ENCODE peak calls at places on chromosomes 5 and 9, in seven cellular contexts. S is WTC11; I is amygdala; N is amniotic stem cell; R is ELR; B is stimulated activated CD8-positive, alpha-beta memory T cell treated with anti-CD3 and anti-CD28 coated beads, Interleukin-12 subunit alpha, Interleukin-12 subunit beta, amount 100 ng/mL, for 1 hour; Y is activated gamma-delta T cell treated with anti-CD3 and anti-CD28 coated beads, Interleukin-2, amount 50 U/mL, for 16 hours. A is an unnamed sample.

GRCh38 chr9:134778841-134779411 is 101.7 kb upstream of the FCN2 start:
- DNase-seq in B (no peak), R (peak), N (no peak), Y (no peak), S (peak), I (peak), A (peak)

GRCh38 chr5:176697267-176697928 is 50.1 kb downstream of the TSPAN17 start:
- DNase-seq in B (no peak), I (no peak), Y (no peak), N (no peak), R (no peak), S (no peak), A (no peak)

GRCh38 chr5:18789216-18789615 is 1155.0 kb downstream of the TAF11L14 start:
- DNase-seq in Y (no peak), I (no peak), R (no peak), N (no peak), B (no peak), S (no peak), A (no peak)

GRCh38 chr5:133383580-133383939 is 228.8 kb downstream of the FSTL4 start:
- DNase-seq in I (no peak), N (no peak), S (no peak), Y (no peak), R (no peak), B (no peak), A (no peak)

GRCh38 chr5:168427224-168427623 is 59.0 kb upstream of the RARS1 start:
- DNase-seq in Y (no peak), I (no peak), S (no peak), B (no peak), N (no peak), R (no peak), A (no peak)

GRCh38 chr9:114465417-114465816 is 39.9 kb downstream of the WHRN start:
- DNase-seq in B (no peak), N (no peak), I (no peak), Y (no peak), R (no peak), S (no peak), A (no peak)

GRCh38 chr5:152094076-152094475 is 169.4 kb upstream of the GLRA1 start:
- DNase-seq in S (no peak), Y (no peak), I (no peak), N (no peak), R (no peak), B (no peak), A (no peak)

GRCh38 chr9:112049834-112050516 is 125.1 kb downstream of the SUSD1 start:
- DNase-seq in R (no peak), B (no peak), S (no peak), I (no peak), N (no peak), Y (no peak), A (no peak)

GRCh38 chr9:27086818-27087680 is 22.0 kb upstream of the TEK start:
- DNase-seq in Y (no peak), S (no peak), B (no peak), R (peak), I (no peak), N (peak), A (no peak)

GRCh38 chr5:149485655-149486615 is 65.3 kb downstream of the CSNK1A1 start:
- DNase-seq in N (peak), S (no peak), Y (no peak), R (peak), B (no peak), I (no peak), A (peak)

GRCh38 chr5:124923131-124923530 is 176.7 kb upstream of the ZNF608 start:
- DNase-seq in N (no peak), I (peak), Y (no peak), B (no peak), S (no peak), R (no peak), A (no peak)

GRCh38 chr5:158819095-158819494 is 280.6 kb downstream of the EBF1 start:
- DNase-seq in I (no peak), R (no peak), S (no peak), Y (no peak), N (no peak), B (no peak), A (no peak)

GRCh38 chr9:16809912-16810610 is 60.4 kb downstream of the BNC2 start:
- DNase-seq in B (no peak), I (no peak), S (peak), Y (no peak), R (no peak), N (no peak), A (no peak)

GRCh38 chr5:141208478-141208877 is at the start of gene PCDHB12:
- DNase-seq in N (no peak), I (no peak), R (peak), Y (no peak), S (peak), B (no peak), A (peak)

GRCh38 chr9:20084125-20084524 is 295.3 kb upstream of the SLC24A2 start:
- DNase-seq in B (no peak), N (no peak), I (no peak), Y (no peak), S (no peak), R (no peak), A (no peak)

GRCh38 chr5:141637266-141637692 is 482 bp downstream of the RELL2 start:
- DNase-seq in S (peak), B (peak), Y (peak), N (no peak), I (no peak), R (peak), A (peak)

GRCh38 chr9:126217797-126218196 is 108.8 kb upstream of the MVB12B start:
- DNase-seq in B (no peak), S (no peak), N (no peak), I (no peak), R (no peak), Y (no peak), A (no peak)

GRCh38 chr9:78363221-78363620 is 66.3 kb downstream of the PSAT1 start:
- DNase-seq in R (peak), B (no peak), Y (no peak), N (no peak), S (no peak), I (no peak), A (no peak)

GRCh38 chr5:142432961-142433360 is 108.1 kb upstream of the SPRY4 start:
- DNase-seq in B (peak), N (no peak), S (no peak), I (no peak), Y (peak), R (no peak), A (no peak)

GRCh38 chr9:130118841-130119520 is 53.2 kb upstream of the NCS1 start:
- DNase-seq in S (no peak), Y (no peak), R (no peak), B (no peak), I (no peak), N (no peak), A (no peak)

GRCh38 chr5:178453224-178453623 is 137.0 kb downstream of the COL23A1 start:
- DNase-seq in Y (no peak), S (no peak), B (no peak), I (no peak), N (no peak), R (peak), A (no peak)

GRCh38 chr9:14480561-14480960 is 166.6 kb upstream of the NFIB start:
- DNase-seq in Y (no peak), I (no peak), B (no peak), S (no peak), R (no peak), N (no peak), A (no peak)

GRCh38 chr9:123425261-123425821 is 69.3 kb downstream of the CRB2 start:
- DNase-seq in N (no peak), Y (no peak), B (no peak), S (no peak), R (no peak), I (peak), A (no peak)

GRCh38 chr5:53936481-53937352 is 373.7 kb downstream of the ARL15 start:
- DNase-seq in S (no peak), R (no peak), I (no peak), N (no peak), B (no peak), Y (no peak), A (peak)

GRCh38 chr5:119417891-119418781 is 34.2 kb upstream of the HSD17B4 start:
- DNase-seq in I (no peak), R (peak), N (peak), Y (no peak), S (no peak), B (no peak), A (no peak)

GRCh38 chr5:83256091-83256775 is 178.9 kb downstream of the XRCC4 start:
- DNase-seq in N (no peak), B (no peak), S (no peak), R (no peak), I (no peak), Y (no peak), A (no peak)

GRCh38 chr5:115069087-115069968 is 100.4 kb downstream of the TRIM36 start:
- DNase-seq in S (peak), B (no peak), Y (no peak), R (peak), I (peak), N (no peak), A (no peak)

GRCh38 chr5:178477224-178478201 is 112.7 kb downstream of the COL23A1 start:
- DNase-seq in Y (no peak), S (no peak), I (no peak), R (no peak), N (no peak), B (no peak), A (no peak)

GRCh38 chr9:133734600-133735414 is 3.3 kb downstream of the SARDH start:
- DNase-seq in I (no peak), B (no peak), R (no peak), Y (no peak), S (no peak), N (no peak), A (no peak)

A was measured in left ventricle myocardium superior.